ENCODE peak calls at places on chromosomes 3 and 15, in nine cellular contexts. L is stomach; O is activated CD4-positive, alpha-beta T cell treated with anti-CD3 and anti-CD28 coated beads, Interleukin-2, amount 50 U/mL, for 4 hours; U is anterior cingulate cortex; X is endothelial cell; W is aorta; C is hippocampal formation; G is HEK293T; I is progenitor cell of endocrine pancreas. D is an unnamed sample.

GRCh38 chr3:15645740-15646490 is 44.4 kb downstream of the BTD start:
- DNase-seq in L (no peak), O (no peak), U (no peak), X (no peak), W (peak), C (no peak), G (no peak), I (no peak), D (no peak)

GRCh38 chr15:73244333-73244732 is 124.4 kb downstream of the HCN4 start:
- DNase-seq in L (no peak), O (no peak), U (no peak), X (no peak), W (no peak), C (no peak), G (peak), I (no peak), D (no peak)

GRCh38 chr3:45309876-45310275 is 78.5 kb upstream of the LARS2 start:
- DNase-seq in L (no peak), O (no peak), U (no peak), X (no peak), W (no peak), C (no peak), G (no peak), I (no peak), D (no peak)

GRCh38 chr15:66963084-66963483 is 102.3 kb upstream of the SMAD3 start:
- DNase-seq in L (no peak), O (no peak), U (no peak), X (no peak), W (no peak), C (no peak), G (no peak), I (no peak), D (no peak)

GRCh38 chr3:105364113-105364512 is 2.6 kb upstream of the ALCAM start:
- DNase-seq in L (no peak), O (no peak), U (no peak), X (no peak), W (no peak), C (no peak), G (no peak), I (no peak), D (no peak)

GRCh38 chr15:95826831-95827230 is 503.7 kb upstream of the NR2F2 start:
- DNase-seq in L (no peak), O (no peak), U (no peak), X (no peak), W (no peak), C (no peak), G (peak), I (no peak), D (no peak)

GRCh38 chr3:10310578-10310977 is 10.3 kb downstream of the SEC13 start:
- DNase-seq in L (no peak), O (no peak), U (no peak), X (no peak), W (no peak), C (no peak), G (no peak), I (no peak), D (no peak)

GRCh38 chr15:71375934-71376333 is 260.7 kb downstream of the THSD4 start:
- DNase-seq in L (no peak), O (no peak), U (no peak), X (no peak), W (no peak), C (no peak), G (no peak), I (no peak), D (no peak)

GRCh38 chr15:89937365-89938355 is 24.9 kb upstream of the ARPIN start:
- DNase-seq in L (no peak), O (no peak), U (no peak), X (no peak), W (no peak), C (no peak), G (no peak), I (no peak), D (no peak)

GRCh38 chr3:64190517-64191515 is 34.5 kb downstream of the PRICKLE2 start:
- DNase-seq in L (no peak), O (no peak), U (no peak), X (no peak), W (no peak), C (no peak), G (no peak), I (no peak), D (no peak)

GRCh38 chr3:107543666-107544065 is 20.9 kb downstream of the BBX start:
- DNase-seq in L (no peak), O (no peak), U (no peak), X (no peak), W (no peak), C (peak), G (no peak), I (no peak), D (no peak)

GRCh38 chr15:40471105-40471777 is 457 bp downstream of the CHST14 start:
- DNase-seq in L (no peak), O (no peak), U (no peak), X (peak), W (peak), C (no peak), G (no peak), I (no peak), D (no peak)

GRCh38 chr3:125322166-125322565 is 53.0 kb downstream of the ZNF148 start:
- DNase-seq in L (no peak), O (no peak), U (no peak), X (no peak), W (no peak), C (no peak), G (peak), I (no peak), D (no peak)

GRCh38 chr3:197682713-197683112 is 54.0 kb downstream of the RUBCN start:
- DNase-seq in L (no peak), O (no peak), U (no peak), X (no peak), W (no peak), C (no peak), G (no peak), I (no peak), D (no peak)

GRCh38 chr15:56759450-56759845 is 26.1 kb upstream of the ZNF280D start:
- DNase-seq in L (peak), O (no peak), U (no peak), X (no peak), W (no peak), C (no peak), G (no peak), I (no peak), D (no peak)

GRCh38 chr3:48708481-48708889 is 8.5 kb downstream of the IP6K2 start:
- DNase-seq in L (no peak), O (no peak), U (no peak), X (no peak), W (no peak), C (no peak), G (no peak), I (no peak), D (no peak)

GRCh38 chr15:90915808-90916440 is 12.8 kb downstream of the MAN2A2 start:
- DNase-seq in L (peak), O (no peak), U (no peak), X (no peak), W (no peak), C (no peak), G (no peak), I (no peak), D (no peak)

GRCh38 chr15:30043211-30043655 is 39.5 kb upstream of the GOLGA8J start:
- DNase-seq in L (no peak), O (no peak), U (no peak), X (no peak), W (no peak), C (peak), G (no peak), I (no peak), D (no peak)

GRCh38 chr15:59948924-59949613 is 55.0 kb upstream of the FOXB1 start:
- DNase-seq in L (no peak), O (no peak), U (no peak), X (no peak), W (no peak), C (no peak), G (no peak), I (no peak), D (no peak)

GRCh38 chr3:195064300-195064931 is 206.5 kb downstream of the XXYLT1 start:
- DNase-seq in L (no peak), O (no peak), U (no peak), X (no peak), W (peak), C (no peak), G (no peak), I (no peak), D (no peak)

GRCh38 chr15:58169934-58170333 is 31.8 kb downstream of the AQP9 start:
- DNase-seq in L (no peak), O (no peak), U (no peak), X (no peak), W (no peak), C (no peak), G (no peak), I (no peak), D (no peak)

GRCh38 chr3:171261487-171261886 is 198.7 kb downstream of the TNIK start:
- DNase-seq in L (peak), O (no peak), U (no peak), X (no peak), W (no peak), C (no peak), G (no peak), I (no peak), D (no peak)

GRCh38 chr15:53536479-53537120 is 222.9 kb downstream of the WDR72 start:
- DNase-seq in L (no peak), O (no peak), U (no peak), X (no peak), W (no peak), C (no peak), G (no peak), I (no peak), D (no peak)

GRCh38 chr3:71444028-71444860 is 139.3 kb downstream of the FOXP1 start:
- DNase-seq in L (peak), O (peak), U (no peak), X (peak), W (no peak), C (peak), G (no peak), I (no peak), D (peak)

GRCh38 chr15:74144153-74144775 is 13.9 kb downstream of the ISLR2 start:
- DNase-seq in L (no peak), O (no peak), U (no peak), X (no peak), W (no peak), C (no peak), G (peak), I (no peak), D (no peak)

GRCh38 chr3:181764544-181764943 is 52.8 kb downstream of the SOX2 start:
- DNase-seq in L (no peak), O (no peak), U (no peak), X (no peak), W (no peak), C (no peak), G (no peak), I (no peak), D (no peak)

GRCh38 chr3:13092621-13093339 is 19.6 kb upstream of the IQSEC1 start:
- DNase-seq in L (peak), O (no peak), U (no peak), X (no peak), W (no peak), C (no peak), G (no peak), I (no peak), D (no peak)

GRCh38 chr15:42094512-42094963 is at the start of gene PLA2G4D:
- DNase-seq in L (peak), O (no peak), U (no peak), X (no peak), W (no peak), C (no peak), G (no peak), I (no peak), D (no peak)

GRCh38 chr3:194838236-194838635 is 152.6 kb downstream of the FAM43A start:
- DNase-seq in L (no peak), O (no peak), U (no peak), X (no peak), W (no peak), C (no peak), G (no peak), I (no peak), D (no peak)

GRCh38 chr15:87620393-87620792 is 636.1 kb downstream of the NTRK3 start:
- DNase-seq in L (no peak), O (no peak), U (no peak), X (no peak), W (no peak), C (no peak), G (no peak), I (no peak), D (no peak)

GRCh38 chr3:167835953-167836352 is 100.4 kb downstream of the SERPINI1 start:
- DNase-seq in L (no peak), O (no peak), U (no peak), X (no peak), W (no peak), C (no peak), G (no peak), I (no peak), D (no peak)

GRCh38 chr3:156483961-156484787 is 70.7 kb downstream of the SSR3 start:
- DNase-seq in L (no peak), O (peak), U (no peak), X (no peak), W (no peak), C (no peak), G (no peak), I (no peak), D (peak)

GRCh38 chr3:107810195-107811071 is 280.4 kb downstream of the CD47 start:
- DNase-seq in L (no peak), O (no peak), U (no peak), X (no peak), W (no peak), C (no peak), G (no peak), I (no peak), D (no peak)

GRCh38 chr3:179853176-179853575 is 183.6 kb downstream of the PEX5L start:
- DNase-seq in L (no peak), O (no peak), U (no peak), X (no peak), W (no peak), C (no peak), G (no peak), I (no peak), D (no peak)

GRCh38 chr3:108835101-108835500 is 12.5 kb downstream of the TRAT1 start:
- DNase-seq in L (no peak), O (peak), U (no peak), X (no peak), W (no peak), C (no peak), G (no peak), I (no peak), D (no peak)

GRCh38 chr3:77381426-77381825 is 341.5 kb downstream of the ROBO2 start:
- DNase-seq in L (no peak), O (no peak), U (no peak), X (no peak), W (no peak), C (no peak), G (no peak), I (no peak), D (no peak)

GRCh38 chr3:146339262-146339808 is 88.4 kb upstream of the PLSCR4 start:
- DNase-seq in L (no peak), O (no peak), U (no peak), X (no peak), W (no peak), C (no peak), G (no peak), I (no peak), D (no peak)

GRCh38 chr3:30964612-30965011 is 70.2 kb upstream of the GADL1 start:
- DNase-seq in L (no peak), O (no peak), U (no peak), X (no peak), W (no peak), C (no peak), G (no peak), I (no peak), D (no peak)

GRCh38 chr3:71710906-71711494 is 14.2 kb downstream of the EIF4E3 start:
- DNase-seq in L (no peak), O (no peak), U (no peak), X (no peak), W (no peak), C (peak), G (peak), I (no peak), D (no peak)